ENCODE peak calls at places on chromosomes 12 and 14, in nine cellular contexts. One of them, this sample, is unnamed.
A peak's percentile ranks its signal among the peaks of the same experiment; 100 is the strongest.

GRCh38 chr14:104443391-104444158 is 136.0 kb upstream of the C14orf180 start:
- DNase-seq in mesothelial cell of epicardium: no peak
- DNase-seq in IMR-90: no peak
- DNase-seq in progenitor cell of endocrine pancreas: no peak
- DNase-seq in sigmoid colon: no peak
- DNase-seq in HS-5: no peak
- DNase-seq in A673: no peak
- DNase-seq in naive B cell: no peak
- DNase-seq in globus pallidus: no peak
- DNase-seq in this sample: no peak

GRCh38 chr12:54221402-54221984 is 32.7 kb upstream of the SMUG1 start:
- DNase-seq in A673: no peak
- DNase-seq in progenitor cell of endocrine pancreas: no peak
- DNase-seq in naive B cell: no peak
- DNase-seq in sigmoid colon: no peak
- DNase-seq in IMR-90: no peak
- DNase-seq in mesothelial cell of epicardium: no peak
- DNase-seq in HS-5: no peak
- DNase-seq in globus pallidus: no peak
- DNase-seq in this sample: no peak

GRCh38 chr12:6336859-6337744 is 4.8 kb downstream of the TNFRSF1A start:
- DNase-seq in HS-5: no peak
- DNase-seq in IMR-90: no peak
- DNase-seq in mesothelial cell of epicardium: no peak
- DNase-seq in globus pallidus: no peak
- DNase-seq in sigmoid colon: no peak
- DNase-seq in progenitor cell of endocrine pancreas: no peak
- DNase-seq in A673: no peak
- DNase-seq in naive B cell: no peak
- DNase-seq in this sample: no peak

GRCh38 chr12:67764946-67765619 is 116.5 kb downstream of the DYRK2 start:
- DNase-seq in sigmoid colon: no peak
- DNase-seq in naive B cell: no peak
- DNase-seq in globus pallidus: no peak
- DNase-seq in HS-5: no peak
- DNase-seq in A673: no peak
- DNase-seq in progenitor cell of endocrine pancreas: no peak
- DNase-seq in mesothelial cell of epicardium: no peak
- DNase-seq in IMR-90: no peak
- DNase-seq in this sample: no peak

GRCh38 chr12:127108360-127109215 is 1158.4 kb upstream of the TMEM132C start:
- DNase-seq in mesothelial cell of epicardium: peak; percentile 62
- DNase-seq in A673: peak; percentile 85
- DNase-seq in sigmoid colon: no peak
- DNase-seq in globus pallidus: peak; percentile 55
- DNase-seq in HS-5: peak; percentile 46
- DNase-seq in IMR-90: peak; percentile 42
- DNase-seq in naive B cell: no peak
- DNase-seq in progenitor cell of endocrine pancreas: peak; percentile 17
- DNase-seq in this sample: peak; percentile 38

GRCh38 chr12:132593521-132593920 is 16.9 kb downstream of the LRCOL1 start:
- DNase-seq in IMR-90: no peak
- DNase-seq in A673: no peak
- DNase-seq in mesothelial cell of epicardium: no peak
- DNase-seq in naive B cell: no peak
- DNase-seq in sigmoid colon: no peak
- DNase-seq in progenitor cell of endocrine pancreas: no peak
- DNase-seq in globus pallidus: no peak
- DNase-seq in HS-5: no peak
- DNase-seq in this sample: no peak

GRCh38 chr12:66623455-66623854 is 55.4 kb downstream of the GRIP1 start:
- DNase-seq in A673: no peak
- DNase-seq in naive B cell: no peak
- DNase-seq in IMR-90: no peak
- DNase-seq in HS-5: no peak
- DNase-seq in progenitor cell of endocrine pancreas: no peak
- DNase-seq in globus pallidus: no peak
- DNase-seq in sigmoid colon: no peak
- DNase-seq in mesothelial cell of epicardium: no peak
- DNase-seq in this sample: no peak

GRCh38 chr14:67943947-67944346 is 124.4 kb downstream of the RAD51B start:
- DNase-seq in naive B cell: peak; percentile 57
- DNase-seq in A673: peak; percentile 86
- DNase-seq in sigmoid colon: peak; percentile 94
- DNase-seq in mesothelial cell of epicardium: peak; percentile 66
- DNase-seq in IMR-90: peak; percentile 87
- DNase-seq in progenitor cell of endocrine pancreas: peak; percentile 51
- DNase-seq in globus pallidus: peak; percentile 74
- DNase-seq in HS-5: peak; percentile 52
- DNase-seq in this sample: peak; percentile 75

GRCh38 chr12:108967869-108968540 is 52.9 kb downstream of the SVOP start:
- DNase-seq in IMR-90: no peak
- DNase-seq in progenitor cell of endocrine pancreas: no peak
- DNase-seq in globus pallidus: peak; percentile 37
- DNase-seq in HS-5: no peak
- DNase-seq in naive B cell: no peak
- DNase-seq in A673: peak; percentile 25
- DNase-seq in mesothelial cell of epicardium: no peak
- DNase-seq in sigmoid colon: no peak
- DNase-seq in this sample: no peak

GRCh38 chr12:2337031-2338010 is 284.5 kb downstream of the CACNA1C start:
- DNase-seq in sigmoid colon: no peak
- DNase-seq in IMR-90: no peak
- DNase-seq in mesothelial cell of epicardium: no peak
- DNase-seq in A673: no peak
- DNase-seq in progenitor cell of endocrine pancreas: no peak
- DNase-seq in naive B cell: no peak
- DNase-seq in HS-5: no peak
- DNase-seq in globus pallidus: no peak
- DNase-seq in this sample: no peak

GRCh38 chr12:20459920-20460319 is 91.6 kb downstream of the PDE3A start:
- DNase-seq in IMR-90: no peak
- DNase-seq in progenitor cell of endocrine pancreas: no peak
- DNase-seq in naive B cell: no peak
- DNase-seq in A673: no peak
- DNase-seq in HS-5: no peak
- DNase-seq in sigmoid colon: no peak
- DNase-seq in mesothelial cell of epicardium: no peak
- DNase-seq in globus pallidus: no peak
- DNase-seq in this sample: no peak

GRCh38 chr14:74888164-74889158 is 6.7 kb downstream of the DLST start:
- DNase-seq in A673: no peak
- DNase-seq in naive B cell: no peak
- DNase-seq in progenitor cell of endocrine pancreas: no peak
- DNase-seq in sigmoid colon: no peak
- DNase-seq in mesothelial cell of epicardium: no peak
- DNase-seq in globus pallidus: no peak
- DNase-seq in HS-5: no peak
- DNase-seq in IMR-90: no peak
- DNase-seq in this sample: no peak

GRCh38 chr14:67536087-67536486 is 3.0 kb downstream of the PLEKHH1 start:
- DNase-seq in IMR-90: no peak
- DNase-seq in sigmoid colon: peak; percentile 8
- DNase-seq in globus pallidus: peak; percentile 77
- DNase-seq in progenitor cell of endocrine pancreas: no peak
- DNase-seq in mesothelial cell of epicardium: no peak
- DNase-seq in naive B cell: no peak
- DNase-seq in A673: no peak
- DNase-seq in HS-5: no peak
- DNase-seq in this sample: no peak

GRCh38 chr12:3145036-3145435 is 67.9 kb downstream of the TSPAN9 start:
- DNase-seq in HS-5: no peak
- DNase-seq in IMR-90: no peak
- DNase-seq in progenitor cell of endocrine pancreas: no peak
- DNase-seq in mesothelial cell of epicardium: no peak
- DNase-seq in naive B cell: no peak
- DNase-seq in A673: no peak
- DNase-seq in globus pallidus: no peak
- DNase-seq in sigmoid colon: no peak
- DNase-seq in this sample: no peak

GRCh38 chr14:101373690-101374295 is 187.5 kb upstream of the DIO3 start:
- DNase-seq in IMR-90: no peak
- DNase-seq in HS-5: no peak
- DNase-seq in A673: no peak
- DNase-seq in sigmoid colon: no peak
- DNase-seq in mesothelial cell of epicardium: no peak
- DNase-seq in progenitor cell of endocrine pancreas: no peak
- DNase-seq in globus pallidus: no peak
- DNase-seq in naive B cell: no peak
- DNase-seq in this sample: no peak

GRCh38 chr14:77000340-77001235 is 27.9 kb downstream of the IRF2BPL start:
- DNase-seq in HS-5: no peak
- DNase-seq in globus pallidus: no peak
- DNase-seq in naive B cell: peak; percentile 42
- DNase-seq in sigmoid colon: peak; percentile 86
- DNase-seq in mesothelial cell of epicardium: peak; percentile 69
- DNase-seq in progenitor cell of endocrine pancreas: no peak
- DNase-seq in A673: peak; percentile 40
- DNase-seq in IMR-90: peak; percentile 79
- DNase-seq in this sample: peak; percentile 46

GRCh38 chr14:39038542-39038941 is 64.5 kb downstream of the SEC23A start:
- DNase-seq in sigmoid colon: no peak
- DNase-seq in IMR-90: no peak
- DNase-seq in HS-5: no peak
- DNase-seq in globus pallidus: no peak
- DNase-seq in naive B cell: no peak
- DNase-seq in mesothelial cell of epicardium: no peak
- DNase-seq in A673: no peak
- DNase-seq in progenitor cell of endocrine pancreas: no peak
- DNase-seq in this sample: no peak

GRCh38 chr12:51678086-51678724 is 87.2 kb downstream of the SCN8A start:
- DNase-seq in HS-5: no peak
- DNase-seq in mesothelial cell of epicardium: no peak
- DNase-seq in globus pallidus: peak; percentile 74
- DNase-seq in A673: peak; percentile 76
- DNase-seq in IMR-90: peak; percentile 67
- DNase-seq in sigmoid colon: no peak
- DNase-seq in naive B cell: no peak
- DNase-seq in progenitor cell of endocrine pancreas: no peak
- DNase-seq in this sample: peak; percentile 27

GRCh38 chr12:34396861-34397590 is 374.7 kb downstream of the ALG10 start:
- DNase-seq in IMR-90: no peak
- DNase-seq in naive B cell: no peak
- DNase-seq in HS-5: no peak
- DNase-seq in progenitor cell of endocrine pancreas: peak; percentile 9
- DNase-seq in globus pallidus: no peak
- DNase-seq in sigmoid colon: peak; percentile 39
- DNase-seq in mesothelial cell of epicardium: peak; percentile 10
- DNase-seq in A673: no peak
- DNase-seq in this sample: peak; percentile 8

GRCh38 chr12:54420766-54421144 is 1.7 kb upstream of the ITGA5 start:
- DNase-seq in mesothelial cell of epicardium: no peak
- DNase-seq in HS-5: no peak
- DNase-seq in naive B cell: no peak
- DNase-seq in globus pallidus: no peak
- DNase-seq in IMR-90: no peak
- DNase-seq in A673: no peak
- DNase-seq in progenitor cell of endocrine pancreas: no peak
- DNase-seq in sigmoid colon: peak; percentile 90
- DNase-seq in this sample: no peak

GRCh38 chr14:105087308-105087962 is 22.2 kb upstream of the GPR132 start:
- DNase-seq in naive B cell: peak; percentile 41
- DNase-seq in sigmoid colon: peak; percentile 80
- DNase-seq in A673: peak; percentile 53
- DNase-seq in IMR-90: peak; percentile 56
- DNase-seq in globus pallidus: no peak
- DNase-seq in HS-5: no peak
- DNase-seq in progenitor cell of endocrine pancreas: no peak
- DNase-seq in mesothelial cell of epicardium: no peak
- DNase-seq in this sample: peak; percentile 38

GRCh38 chr12:42809226-42809625 is 219.7 kb upstream of the PRICKLE1 start:
- DNase-seq in mesothelial cell of epicardium: no peak
- DNase-seq in IMR-90: peak; percentile 48
- DNase-seq in naive B cell: no peak
- DNase-seq in HS-5: no peak
- DNase-seq in globus pallidus: no peak
- DNase-seq in sigmoid colon: no peak
- DNase-seq in A673: no peak
- DNase-seq in progenitor cell of endocrine pancreas: no peak
- DNase-seq in this sample: no peak

GRCh38 chr14:99621948-99622347 is 17.9 kb upstream of the CCDC85C start:
- DNase-seq in A673: no peak
- DNase-seq in mesothelial cell of epicardium: no peak
- DNase-seq in progenitor cell of endocrine pancreas: no peak
- DNase-seq in HS-5: no peak
- DNase-seq in IMR-90: no peak
- DNase-seq in naive B cell: no peak
- DNase-seq in sigmoid colon: no peak
- DNase-seq in globus pallidus: no peak
- DNase-seq in this sample: no peak

GRCh38 chr12:67025543-67026114 is 243.5 kb upstream of the CAND1 start:
- DNase-seq in naive B cell: peak; percentile 6
- DNase-seq in mesothelial cell of epicardium: peak; percentile 70
- DNase-seq in globus pallidus: no peak
- DNase-seq in HS-5: peak; percentile 13
- DNase-seq in A673: peak; percentile 60
- DNase-seq in sigmoid colon: no peak
- DNase-seq in IMR-90: no peak
- DNase-seq in progenitor cell of endocrine pancreas: peak; percentile 41
- DNase-seq in this sample: no peak

GRCh38 chr12:122079038-122079531 is 529 bp downstream of the MLXIP start:
- DNase-seq in mesothelial cell of epicardium: no peak
- DNase-seq in HS-5: no peak
- DNase-seq in progenitor cell of endocrine pancreas: no peak
- DNase-seq in A673: no peak
- DNase-seq in sigmoid colon: peak; percentile 79
- DNase-seq in IMR-90: no peak
- DNase-seq in globus pallidus: no peak
- DNase-seq in naive B cell: no peak
- DNase-seq in this sample: no peak

GRCh38 chr14:74508292-74508731 is 14.7 kb downstream of the ISCA2 start:
- DNase-seq in HS-5: no peak
- DNase-seq in progenitor cell of endocrine pancreas: no peak
- DNase-seq in A673: no peak
- DNase-seq in IMR-90: no peak
- DNase-seq in mesothelial cell of epicardium: no peak
- DNase-seq in globus pallidus: no peak
- DNase-seq in sigmoid colon: no peak
- DNase-seq in naive B cell: no peak
- DNase-seq in this sample: no peak

GRCh38 chr14:53153702-53154112 is 584 bp upstream of the DDHD1 start:
- DNase-seq in sigmoid colon: no peak
- DNase-seq in globus pallidus: no peak
- DNase-seq in HS-5: no peak
- DNase-seq in naive B cell: no peak
- DNase-seq in mesothelial cell of epicardium: no peak
- DNase-seq in progenitor cell of endocrine pancreas: peak; percentile 9
- DNase-seq in IMR-90: no peak
- DNase-seq in A673: no peak
- DNase-seq in this sample: no peak

GRCh38 chr12:26810330-26810729 is 22.7 kb downstream of the ITPR2 start:
- DNase-seq in sigmoid colon: peak; percentile 73
- DNase-seq in A673: no peak
- DNase-seq in mesothelial cell of epicardium: no peak
- DNase-seq in IMR-90: peak; percentile 87
- DNase-seq in globus pallidus: peak; percentile 74
- DNase-seq in naive B cell: no peak
- DNase-seq in progenitor cell of endocrine pancreas: no peak
- DNase-seq in HS-5: no peak
- DNase-seq in this sample: peak; percentile 43

GRCh38 chr12:131947482-131948027 is 2.2 kb upstream of the EP400 start:
- DNase-seq in progenitor cell of endocrine pancreas: no peak
- DNase-seq in A673: no peak
- DNase-seq in naive B cell: no peak
- DNase-seq in mesothelial cell of epicardium: peak; percentile 13
- DNase-seq in sigmoid colon: peak; percentile 66
- DNase-seq in globus pallidus: no peak
- DNase-seq in HS-5: no peak
- DNase-seq in IMR-90: no peak
- DNase-seq in this sample: no peak

GRCh38 chr12:54439521-54440255 is 20.6 kb upstream of the ITGA5 start:
- DNase-seq in mesothelial cell of epicardium: no peak
- DNase-seq in globus pallidus: peak; percentile 43
- DNase-seq in HS-5: no peak
- DNase-seq in progenitor cell of endocrine pancreas: no peak
- DNase-seq in IMR-90: peak; percentile 86
- DNase-seq in naive B cell: peak; percentile 46
- DNase-seq in sigmoid colon: no peak
- DNase-seq in A673: peak; percentile 79
- DNase-seq in this sample: no peak

GRCh38 chr12:113246478-113247122 is 25.3 kb downstream of the TPCN1 start:
- DNase-seq in sigmoid colon: no peak
- DNase-seq in HS-5: no peak
- DNase-seq in globus pallidus: peak; percentile 49
- DNase-seq in IMR-90: peak; percentile 38
- DNase-seq in A673: no peak
- DNase-seq in progenitor cell of endocrine pancreas: no peak
- DNase-seq in mesothelial cell of epicardium: no peak
- DNase-seq in naive B cell: no peak
- DNase-seq in this sample: no peak